ENCODE peak calls at places on chromosomes 7 and 10, in seven cellular contexts. G, Z, V, Y, A, R and L are unnamed samples.

GRCh38 chr10:80413152-80413996 is 5.0 kb downstream of the PRXL2A start:
- DNase-seq in R (no peak), V (peak; percentile 76), G (peak; percentile 76), Y (no peak), Z (no peak), A (no peak), L (no peak)

GRCh38 chr10:50431791-50432190 is 180.5 kb upstream of the ASAH2 start:
- DNase-seq in R (no peak), V (peak; percentile 20), G (peak; percentile 46), Z (peak; percentile 71), Y (no peak), A (no peak), L (peak; percentile 74)

GRCh38 chr10:31142026-31142425 is 110.4 kb upstream of the ZNF438 start:
- DNase-seq in G (peak; percentile 76), V (peak; percentile 90), Z (peak; percentile 89), A (no peak), R (no peak), Y (no peak), L (peak; percentile 67)

GRCh38 chr10:70542565-70542938 is 60.0 kb downstream of the PRF1 start:
- DNase-seq in G (no peak), A (no peak), Z (no peak), Y (no peak), R (no peak), V (peak; percentile 29), L (no peak)

GRCh38 chr7:157576415-157576814 is 239.6 kb downstream of the DNAJB6 start:
- DNase-seq in Y (peak; percentile 21), G (no peak), R (peak; percentile 77), Z (no peak), A (no peak), V (no peak), L (no peak)

GRCh38 chr10:122441961-122442360 is 12.5 kb upstream of the ARMS2 start:
- DNase-seq in G (peak; percentile 57), V (no peak), R (no peak), A (no peak), Z (peak; percentile 36), Y (no peak), L (no peak)

GRCh38 chr7:6651866-6652445 is 14.8 kb downstream of the ZNF316 start:
- DNase-seq in V (no peak), G (no peak), A (no peak), Y (no peak), R (peak; percentile 65), Z (no peak), L (no peak)

GRCh38 chr10:52818019-52818418 is 45.4 kb upstream of the MBL2 start:
- DNase-seq in A (peak; percentile 43), G (peak; percentile 79), V (peak; percentile 67), Z (peak; percentile 27), R (no peak), Y (no peak), L (peak; percentile 23)

GRCh38 chr7:901388-902154 is 25.2 kb downstream of the GET4 start:
- DNase-seq in R (peak; percentile 92), A (peak; percentile 70), G (peak; percentile 57), Y (peak; percentile 85), V (peak; percentile 96), Z (peak; percentile 4), L (no peak)

GRCh38 chr10:103854265-103854686 is 1.1 kb downstream of the SH3PXD2A start:
- DNase-seq in G (no peak), R (no peak), Z (no peak), A (no peak), V (peak; percentile 68), Y (no peak), L (no peak)

GRCh38 chr10:121721257-121721656 is 123.0 kb upstream of the FGFR2 start:
- DNase-seq in Y (no peak), V (no peak), R (no peak), G (no peak), A (no peak), Z (no peak), L (no peak)

GRCh38 chr7:70585071-70585470 is 546.9 kb upstream of the GALNT17 start:
- DNase-seq in A (no peak), Z (no peak), G (no peak), R (no peak), V (no peak), Y (no peak), L (no peak)

GRCh38 chr7:137390076-137390475 is 46.5 kb upstream of the PTN start:
- DNase-seq in V (no peak), Y (no peak), G (no peak), R (no peak), Z (no peak), A (no peak), L (no peak)

GRCh38 chr7:157004050-157004838 is 6.2 kb downstream of the MNX1 start:
- DNase-seq in A (no peak), G (no peak), V (peak; percentile 48), Y (peak; percentile 53), R (peak; percentile 74), Z (no peak), L (no peak)

GRCh38 chr10:84943541-84943940 is 615.2 kb downstream of the CCSER2 start:
- DNase-seq in V (no peak), R (no peak), Z (no peak), A (no peak), Y (no peak), G (no peak), L (no peak)

GRCh38 chr10:35003906-35004305 is 86.2 kb downstream of the CUL2 start:
- DNase-seq in A (no peak), V (no peak), R (no peak), G (no peak), Y (no peak), Z (no peak), L (no peak)
- H3K4me3 ChIP-seq in A (no peak overlapping the region), V (no peak overlapping the region), R (no peak overlapping the region), G (no peak overlapping the region), Y (no peak overlapping the region), Z (no peak overlapping the region), L (no peak overlapping the region)

GRCh38 chr10:97498841-97499560 is at the start of gene UBTD1:
- DNase-seq in Z (no peak), R (peak; percentile 87), Y (peak; percentile 65), V (peak; percentile 41), A (no peak), G (peak; percentile 33), L (no peak)

GRCh38 chr10:97497572-97498075 is 598 bp downstream of the MMS19 start:
- DNase-seq in A (no peak), Y (peak; percentile 72), R (peak; percentile 92), G (peak; percentile 78), Z (peak; percentile 31), V (peak; percentile 67), L (peak; percentile 32)

GRCh38 chr10:97499561-97500296 is 1.0 kb downstream of the UBTD1 start:
- DNase-seq in R (peak; percentile 91), Z (peak; percentile 22), G (peak; percentile 35), Y (peak; percentile 76), V (peak; percentile 78), A (no peak), L (no peak)

GRCh38 chr10:97498076-97498840 is at the start of gene MMS19:
- DNase-seq in A (peak; percentile 75), R (peak; percentile 100), Z (peak; percentile 95), Y (peak; percentile 100), G (peak; percentile 99), V (peak; percentile 99), L (peak; percentile 94)

DNA sequence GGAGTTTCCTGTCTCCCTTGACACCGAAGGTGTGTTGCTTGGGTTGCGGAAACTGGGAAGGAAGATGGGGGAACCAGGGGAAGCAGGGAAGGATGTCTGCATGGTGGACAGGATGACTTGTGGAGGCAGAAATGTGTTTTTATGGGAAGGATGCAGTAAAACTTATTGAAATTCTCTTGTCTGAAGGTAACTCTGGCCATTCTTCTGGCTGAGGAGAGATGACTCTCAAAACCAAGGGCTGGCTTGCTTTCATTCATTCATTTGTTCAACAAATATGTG is 1.5 kb downstream of the UBTD1 start:
- DNase-seq in G (no peak), R (no peak), Y (no peak), Z (no peak), A (no peak), V (no peak), L (no peak)
- H3K4me3 ChIP-seq in G (peak overlapping the region; percentile 98), R (no peak overlapping the region), Y (no peak overlapping the region), Z (peak overlapping the region; percentile 81), A (no peak overlapping the region), V (peak overlapping the region; percentile 98), L (peak overlapping the region; percentile 97)

GRCh38 chr7:55031075-55031474 is 12.3 kb downstream of the EGFR start:
- DNase-seq in Y (peak; percentile 54), R (no peak), G (no peak), A (no peak), Z (no peak), V (no peak), L (no peak)

GRCh38 chr7:55032069-55032699 is 13.4 kb downstream of the EGFR start:
- DNase-seq in Z (no peak), V (no peak), Y (no peak), A (no peak), R (no peak), G (no peak), L (no peak)

GRCh38 chr7:55033241-55033846 is 14.5 kb downstream of the EGFR start:
- DNase-seq in G (no peak), A (no peak), R (no peak), Y (no peak), Z (no peak), V (no peak), L (no peak)

GRCh38 chr7:55034776-55035175 is 16.0 kb downstream of the EGFR start:
- DNase-seq in V (no peak), A (no peak), Z (no peak), R (no peak), Y (no peak), G (no peak), L (no peak)

GRCh38 chr7:55036958-55037357 is 18.1 kb downstream of the EGFR start:
- DNase-seq in V (no peak), G (no peak), Z (no peak), R (no peak), A (no peak), Y (no peak), L (no peak)
- H3K4me3 ChIP-seq in V (no peak overlapping the region), G (no peak overlapping the region), Z (no peak overlapping the region), R (no peak overlapping the region), A (no peak overlapping the region), Y (no peak overlapping the region), L (no peak overlapping the region)

GRCh38 chr7:28790467-28790866 is 167.7 kb downstream of the TRIL start:
- DNase-seq in G (no peak), A (no peak), Y (no peak), Z (no peak), R (no peak), V (no peak), L (no peak)

GRCh38 chr7:28793383-28793782 is 164.7 kb downstream of the TRIL start:
- DNase-seq in V (no peak), R (no peak), Y (no peak), Z (no peak), G (no peak), A (no peak), L (no peak)

GRCh38 chr7:28787116-28787515 is 171.0 kb downstream of the TRIL start:
- DNase-seq in V (no peak), G (no peak), Z (no peak), Y (no peak), A (no peak), R (no peak), L (no peak)

GRCh38 chr7:28798233-28798632 is 159.9 kb downstream of the TRIL start:
- DNase-seq in V (no peak), Z (no peak), A (no peak), R (no peak), G (no peak), Y (no peak), L (no peak)

DNA sequence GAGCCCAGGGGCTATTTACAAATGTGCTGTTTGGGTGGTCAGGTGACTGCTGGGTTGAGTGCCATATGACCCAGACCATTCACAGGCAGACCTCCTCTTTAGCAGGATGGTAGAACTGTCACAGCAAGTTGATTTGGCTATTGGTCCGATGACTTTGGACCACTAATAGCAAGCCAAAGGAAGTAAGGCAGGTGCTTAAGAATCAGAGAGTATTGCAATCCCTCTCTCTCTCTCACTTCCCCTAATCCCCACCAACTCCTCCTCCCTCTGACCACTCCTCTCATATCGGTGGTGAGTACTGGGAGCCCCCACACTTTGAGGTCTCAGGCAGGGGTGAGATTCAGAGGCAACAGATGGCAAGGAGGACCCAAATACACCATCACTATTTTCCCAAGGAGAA is 165.3 kb downstream of the TRIL start:
- DNase-seq in G (no peak), V (no peak), A (no peak), Z (no peak), Y (no peak), R (no peak), L (no peak)
- H3K4me3 ChIP-seq in G (no peak overlapping the region), V (no peak overlapping the region), A (no peak overlapping the region), Z (no peak overlapping the region), Y (no peak overlapping the region), R (no peak overlapping the region), L (no peak overlapping the region)